ENCODE peak calls at places on chromosome X, in six cellular contexts. One of them, this sample, is unnamed.

GRCh38 chrX:53440101-53440500 is 5.9 kb upstream of the HSD17B10 start:
- DNase-seq in PC-3: peak
- DNase-seq in hepatocyte: no peak
- DNase-seq in IMR-90: no peak
- DNase-seq in fibroblast of lung: no peak
- DNase-seq in adrenal gland: no peak
- DNase-seq in this sample: no peak

GRCh38 chrX:11628399-11628798 is 37.3 kb downstream of the ARHGAP6 start:
- DNase-seq in PC-3: no peak
- DNase-seq in hepatocyte: no peak
- DNase-seq in IMR-90: no peak
- DNase-seq in fibroblast of lung: no peak
- DNase-seq in adrenal gland: no peak
- DNase-seq in this sample: no peak

GRCh38 chrX:69079278-69079677 is 86.0 kb downstream of the PJA1 start:
- DNase-seq in PC-3: no peak
- DNase-seq in hepatocyte: no peak
- DNase-seq in IMR-90: peak
- DNase-seq in fibroblast of lung: no peak
- DNase-seq in adrenal gland: no peak
- DNase-seq in this sample: no peak

GRCh38 chrX:48893556-48894348 is 3.8 kb downstream of the TIMM17B start:
- DNase-seq in PC-3: no peak
- DNase-seq in hepatocyte: no peak
- DNase-seq in IMR-90: no peak
- DNase-seq in fibroblast of lung: no peak
- DNase-seq in adrenal gland: no peak
- DNase-seq in this sample: no peak

GRCh38 chrX:55867254-55867653 is 149.7 kb downstream of the RRAGB start:
- DNase-seq in PC-3: peak
- DNase-seq in hepatocyte: peak
- DNase-seq in IMR-90: peak
- DNase-seq in fibroblast of lung: peak
- DNase-seq in adrenal gland: no peak
- DNase-seq in this sample: no peak

GRCh38 chrX:111164728-111165127 is 68.7 kb downstream of the PAK3 start:
- DNase-seq in PC-3: peak
- DNase-seq in hepatocyte: peak
- DNase-seq in IMR-90: peak
- DNase-seq in fibroblast of lung: no peak
- DNase-seq in adrenal gland: no peak
- DNase-seq in this sample: no peak

GRCh38 chrX:63560601-63561218 is 209.6 kb upstream of the SPIN4 start:
- DNase-seq in PC-3: peak
- DNase-seq in hepatocyte: peak
- DNase-seq in IMR-90: peak
- DNase-seq in fibroblast of lung: peak
- DNase-seq in adrenal gland: peak
- DNase-seq in this sample: peak

GRCh38 chrX:45771560-45772340 is 571.1 kb upstream of the DIPK2B start:
- DNase-seq in PC-3: peak
- DNase-seq in hepatocyte: no peak
- DNase-seq in IMR-90: peak
- DNase-seq in fibroblast of lung: peak
- DNase-seq in adrenal gland: peak
- DNase-seq in this sample: no peak

GRCh38 chrX:39011454-39012204 is 210.4 kb downstream of the MID1IP1 start:
- DNase-seq in PC-3: peak
- DNase-seq in hepatocyte: no peak
- DNase-seq in IMR-90: no peak
- DNase-seq in fibroblast of lung: peak
- DNase-seq in adrenal gland: no peak
- DNase-seq in this sample: no peak

GRCh38 chrX:115018944-115019343 is 1.5 kb upstream of the IL13RA2 start:
- DNase-seq in PC-3: peak
- DNase-seq in hepatocyte: no peak
- DNase-seq in IMR-90: no peak
- DNase-seq in fibroblast of lung: peak
- DNase-seq in adrenal gland: no peak
- DNase-seq in this sample: no peak

GRCh38 chrX:135644624-135645023 is 68.8 kb upstream of the CT45A1 start:
- DNase-seq in PC-3: no peak
- DNase-seq in hepatocyte: no peak
- DNase-seq in IMR-90: no peak
- DNase-seq in fibroblast of lung: no peak
- DNase-seq in adrenal gland: no peak
- DNase-seq in this sample: no peak

DNA sequence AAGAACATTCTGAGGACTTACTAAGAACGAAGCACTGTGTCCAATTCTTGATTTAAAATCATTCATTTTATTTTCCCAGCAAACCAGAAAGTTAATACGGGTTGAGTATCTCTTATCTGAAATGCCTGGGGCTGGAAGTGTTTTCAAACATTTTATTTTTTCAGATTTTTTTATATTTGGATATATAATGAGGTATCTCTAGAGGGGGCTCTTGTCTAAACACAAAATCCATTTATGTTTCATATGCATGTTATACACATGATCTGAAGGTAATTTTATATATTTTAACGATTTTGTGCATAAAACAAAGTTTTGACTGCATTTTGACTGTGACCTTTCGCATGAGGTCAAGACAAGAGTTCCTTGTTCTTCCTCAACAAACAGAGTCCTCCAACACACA is 320.9 kb downstream of the ASMT start:
- DNase-seq in PC-3: no peak
- DNase-seq in hepatocyte: no peak
- DNase-seq in IMR-90: no peak
- DNase-seq in fibroblast of lung: no peak
- DNase-seq in adrenal gland: no peak
- DNase-seq in this sample: no peak
- TF ChIP-seq CTCF in PC-3: peak
- TF ChIP-seq CTCF in hepatocyte: no peak
- TF ChIP-seq CTCF in IMR-90: no peak
- TF ChIP-seq CTCF in fibroblast of lung: no peak
- TF ChIP-seq CTCF in adrenal gland: no peak
- TF ChIP-seq CTCF in this sample: no peak

GRCh38 chrX:17741123-17741511 is 3.8 kb downstream of the SCML1 start:
- DNase-seq in PC-3: no peak
- DNase-seq in hepatocyte: no peak
- DNase-seq in IMR-90: no peak
- DNase-seq in fibroblast of lung: no peak
- DNase-seq in adrenal gland: no peak
- DNase-seq in this sample: no peak

GRCh38 chrX:17743913-17744312 is 6.6 kb downstream of the SCML1 start:
- DNase-seq in PC-3: peak
- DNase-seq in hepatocyte: no peak
- DNase-seq in IMR-90: peak
- DNase-seq in fibroblast of lung: peak
- DNase-seq in adrenal gland: no peak
- DNase-seq in this sample: no peak

GRCh38 chrX:17748684-17749083 is 11.4 kb downstream of the SCML1 start:
- DNase-seq in PC-3: no peak
- DNase-seq in hepatocyte: no peak
- DNase-seq in IMR-90: no peak
- DNase-seq in fibroblast of lung: no peak
- DNase-seq in adrenal gland: no peak
- DNase-seq in this sample: no peak

GRCh38 chrX:17747692-17748091 is 10.4 kb downstream of the SCML1 start:
- DNase-seq in PC-3: no peak
- DNase-seq in hepatocyte: no peak
- DNase-seq in IMR-90: no peak
- DNase-seq in fibroblast of lung: no peak
- DNase-seq in adrenal gland: no peak
- DNase-seq in this sample: no peak

DNA sequence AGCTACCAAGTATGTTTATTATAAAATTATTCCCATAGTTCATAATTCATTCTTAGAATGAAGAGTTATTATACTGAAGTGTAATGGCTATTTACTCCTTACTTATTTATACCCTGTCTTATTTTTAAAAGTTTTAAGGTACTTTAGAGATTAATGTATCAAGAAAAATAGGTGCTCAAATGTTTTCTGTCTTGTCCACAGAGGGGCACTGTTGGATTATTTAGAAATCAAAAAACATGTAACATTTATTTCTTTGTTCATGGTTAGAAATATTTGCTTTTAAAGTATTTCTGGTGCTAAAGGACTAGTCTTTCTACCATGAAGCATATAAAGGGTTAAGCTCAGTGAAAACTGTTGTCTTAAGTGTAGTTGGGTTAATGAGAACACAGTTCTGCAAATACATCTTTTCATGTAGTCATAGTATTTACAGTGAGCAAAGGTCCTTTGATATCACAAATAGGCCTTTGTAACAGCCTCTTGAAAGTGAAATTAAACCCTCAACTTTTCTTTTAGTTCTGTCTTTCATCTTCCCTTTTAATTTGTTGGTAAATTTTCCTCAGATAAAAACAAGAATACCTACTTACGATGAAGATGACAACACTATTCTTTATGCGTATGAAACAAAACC is 7.7 kb downstream of the SCML1 start:
- DNase-seq in PC-3: peak
- DNase-seq in hepatocyte: no peak
- DNase-seq in IMR-90: no peak
- DNase-seq in fibroblast of lung: no peak
- DNase-seq in adrenal gland: no peak
- DNase-seq in this sample: no peak
- TF ChIP-seq CTCF in PC-3: peak
- TF ChIP-seq CTCF in hepatocyte: peak
- TF ChIP-seq CTCF in IMR-90: peak
- TF ChIP-seq CTCF in fibroblast of lung: no peak
- TF ChIP-seq CTCF in adrenal gland: no peak
- TF ChIP-seq CTCF in this sample: peak

DNA sequence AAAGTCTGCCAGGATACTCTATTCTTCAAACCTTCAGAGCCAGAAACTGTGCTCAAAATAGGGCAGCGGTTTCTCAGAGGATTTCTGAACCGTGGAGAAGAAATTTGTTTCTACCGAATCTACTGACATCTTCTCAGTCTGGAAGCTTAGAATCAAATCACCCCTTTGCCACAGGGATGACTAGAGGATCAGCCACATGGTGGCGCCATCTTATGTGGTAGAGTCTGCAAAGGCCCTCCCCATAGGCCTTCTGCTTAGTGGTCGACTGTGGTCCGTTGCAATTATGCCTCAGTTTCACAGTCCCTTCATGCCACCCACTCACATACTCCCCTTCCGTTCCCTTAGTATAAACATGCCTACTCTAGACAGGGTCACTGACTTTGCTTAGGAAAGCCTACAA is 680.7 kb upstream of the SPANXN1 start:
- DNase-seq in PC-3: no peak
- DNase-seq in hepatocyte: no peak
- DNase-seq in IMR-90: no peak
- DNase-seq in fibroblast of lung: no peak
- DNase-seq in adrenal gland: no peak
- DNase-seq in this sample: no peak
- TF ChIP-seq CTCF in PC-3: peak
- TF ChIP-seq CTCF in hepatocyte: no peak
- TF ChIP-seq CTCF in IMR-90: no peak
- TF ChIP-seq CTCF in fibroblast of lung: no peak
- TF ChIP-seq CTCF in adrenal gland: no peak
- TF ChIP-seq CTCF in this sample: no peak

GRCh38 chrX:17809984-17810383 is 51.1 kb downstream of the RAI2 start:
- DNase-seq in PC-3: no peak
- DNase-seq in hepatocyte: no peak
- DNase-seq in IMR-90: no peak
- DNase-seq in fibroblast of lung: no peak
- DNase-seq in adrenal gland: no peak
- DNase-seq in this sample: no peak

GRCh38 chrX:17814557-17814956 is 46.5 kb downstream of the RAI2 start:
- DNase-seq in PC-3: peak
- DNase-seq in hepatocyte: no peak
- DNase-seq in IMR-90: peak
- DNase-seq in fibroblast of lung: peak
- DNase-seq in adrenal gland: no peak
- DNase-seq in this sample: no peak

GRCh38 chrX:17813277-17813676 is 47.8 kb downstream of the RAI2 start:
- DNase-seq in PC-3: no peak
- DNase-seq in hepatocyte: peak
- DNase-seq in IMR-90: no peak
- DNase-seq in fibroblast of lung: no peak
- DNase-seq in adrenal gland: no peak
- DNase-seq in this sample: no peak

GRCh38 chrX:17814059-17814458 is 47.0 kb downstream of the RAI2 start:
- DNase-seq in PC-3: no peak
- DNase-seq in hepatocyte: no peak
- DNase-seq in IMR-90: no peak
- DNase-seq in fibroblast of lung: no peak
- DNase-seq in adrenal gland: no peak
- DNase-seq in this sample: no peak

GRCh38 chrX:17812763-17813162 is 48.3 kb downstream of the RAI2 start:
- DNase-seq in PC-3: peak
- DNase-seq in hepatocyte: peak
- DNase-seq in IMR-90: no peak
- DNase-seq in fibroblast of lung: no peak
- DNase-seq in adrenal gland: no peak
- DNase-seq in this sample: no peak
- TF ChIP-seq CTCF in PC-3: peak
- TF ChIP-seq CTCF in hepatocyte: peak
- TF ChIP-seq CTCF in IMR-90: peak
- TF ChIP-seq CTCF in fibroblast of lung: peak
- TF ChIP-seq CTCF in adrenal gland: peak
- TF ChIP-seq CTCF in this sample: peak

DNA sequence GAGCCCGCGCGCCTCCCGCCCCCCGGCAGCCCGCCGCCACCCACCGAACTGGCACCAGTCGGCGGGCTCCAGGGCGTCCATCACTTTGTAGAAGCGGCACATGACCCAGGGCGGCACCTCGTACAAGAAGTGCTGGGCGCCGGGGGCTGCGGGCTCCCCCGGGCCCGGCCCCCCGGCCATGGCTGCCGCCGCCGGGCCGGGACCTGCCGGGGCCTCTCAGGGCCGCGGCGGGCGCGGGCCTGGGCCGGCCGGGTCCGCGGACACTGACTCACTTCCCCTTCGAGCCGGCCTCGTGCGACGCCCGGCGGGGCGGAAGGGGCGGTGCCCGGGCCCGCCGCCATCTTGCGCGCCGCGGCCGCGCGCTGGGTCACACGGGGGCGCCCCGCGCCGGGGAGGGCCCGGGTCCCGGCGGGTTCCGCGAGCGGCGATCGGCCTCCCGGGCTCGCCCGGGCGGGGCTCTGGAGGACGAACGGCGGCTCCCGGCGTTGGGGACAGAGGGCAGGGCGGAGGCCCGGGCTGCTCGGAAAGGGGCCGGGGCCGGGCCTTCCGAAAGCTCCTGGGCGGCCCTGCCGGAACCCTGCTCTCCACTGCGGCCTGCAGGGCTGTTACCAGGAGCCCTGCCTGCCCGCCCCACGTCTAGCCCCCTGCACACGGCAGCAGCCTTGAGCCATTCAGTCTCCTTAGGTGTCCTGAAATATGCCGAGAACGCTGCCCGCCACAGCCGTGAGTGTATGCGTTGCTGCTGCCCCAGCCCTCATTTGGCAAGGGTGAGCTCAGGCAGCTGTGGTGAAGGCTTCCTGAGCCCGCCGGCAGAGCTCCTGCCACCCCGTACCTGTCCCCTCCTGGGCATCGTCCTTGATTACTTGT is at the start of gene IRAK1:
- DNase-seq in PC-3: peak
- DNase-seq in hepatocyte: peak
- DNase-seq in IMR-90: peak
- DNase-seq in fibroblast of lung: peak
- DNase-seq in adrenal gland: peak
- DNase-seq in this sample: no peak
- TF ChIP-seq CTCF in PC-3: no peak
- TF ChIP-seq CTCF in hepatocyte: no peak
- TF ChIP-seq CTCF in IMR-90: peak
- TF ChIP-seq CTCF in fibroblast of lung: no peak
- TF ChIP-seq CTCF in adrenal gland: no peak
- TF ChIP-seq CTCF in this sample: no peak

This sample was measured in HCT116.